ENCODE peak calls at places on chromosomes 16 and 17, in seven cellular contexts. U is HepG2, S is IMR-90, B is H1, X is SK-N-SH, M is K562, R is GM12878. Q is an unnamed sample.

GRCh38 chr17:67475161-67475887 is 98.2 kb downstream of the PITPNC1 start:
- DNase-seq in U (peak), S (peak), B (peak), X (peak), M (no peak), R (peak), Q (peak)

GRCh38 chr16:16004314-16004749 is 54.9 kb downstream of the ABCC1 start:
- DNase-seq in U (no peak), S (peak), B (no peak), X (no peak), M (no peak), R (no peak), Q (no peak)

GRCh38 chr17:17921192-17922082 is 50.8 kb downstream of the TOM1L2 start:
- DNase-seq in U (peak), S (peak), B (peak), X (no peak), M (peak), R (no peak), Q (peak)

GRCh38 chr17:222172-222571 is 40.7 kb upstream of the DOC2B start:
- DNase-seq in U (no peak), S (no peak), B (no peak), X (no peak), M (no peak), R (no peak), Q (no peak)

GRCh38 chr17:33039874-33040273 is 48.2 kb downstream of the SPACA3 start:
- DNase-seq in U (no peak), S (peak), B (no peak), X (no peak), M (no peak), R (no peak), Q (no peak)

GRCh38 chr16:50671644-50672260 is 9.4 kb downstream of the SNX20 start:
- DNase-seq in U (peak), S (peak), B (no peak), X (peak), M (peak), R (no peak), Q (no peak)

GRCh38 chr17:32876414-32877163 is at the start of gene MYO1D:
- DNase-seq in U (peak), S (no peak), B (no peak), X (peak), M (peak), R (no peak), Q (peak)

GRCh38 chr17:75806822-75807500 is 22.4 kb downstream of the UNK start:
- DNase-seq in U (no peak), S (no peak), B (no peak), X (no peak), M (no peak), R (no peak), Q (no peak)

GRCh38 chr16:72487283-72487682 is 315.3 kb upstream of the PMFBP1 start:
- DNase-seq in U (no peak), S (no peak), B (no peak), X (no peak), M (no peak), R (no peak), Q (no peak)

GRCh38 chr16:85058909-85059308 is 31.3 kb downstream of the KIAA0513 start:
- DNase-seq in U (no peak), S (no peak), B (no peak), X (no peak), M (no peak), R (no peak), Q (no peak)

GRCh38 chr16:11418506-11418905 is 73.2 kb downstream of the RMI2 start:
- DNase-seq in U (no peak), S (no peak), B (no peak), X (no peak), M (no peak), R (no peak), Q (no peak)

GRCh38 chr17:31544186-31544585 is 152.7 kb downstream of the RAB11FIP4 start:
- DNase-seq in U (no peak), S (no peak), B (no peak), X (no peak), M (no peak), R (no peak), Q (no peak)

GRCh38 chr17:78684026-78684425 is 98.0 kb downstream of the CYTH1 start:
- DNase-seq in U (no peak), S (no peak), B (no peak), X (no peak), M (no peak), R (no peak), Q (no peak)

GRCh38 chr17:79947351-79948031 is 88.2 kb downstream of the TBC1D16 start:
- DNase-seq in U (no peak), S (peak), B (no peak), X (no peak), M (no peak), R (no peak), Q (no peak)

GRCh38 chr17:35011671-35012216 is 31.4 kb downstream of the LIG3 start:
- DNase-seq in U (no peak), S (peak), B (no peak), X (no peak), M (no peak), R (no peak), Q (no peak)

GRCh38 chr17:76407509-76407908 is 23.1 kb downstream of the SPHK1 start:
- DNase-seq in U (no peak), S (no peak), B (no peak), X (no peak), M (no peak), R (no peak), Q (no peak)

GRCh38 chr17:81512984-81513668 is 527 bp upstream of the ACTG1 start:
- DNase-seq in U (peak), S (peak), B (no peak), X (no peak), M (no peak), R (no peak), Q (peak)

GRCh38 chr16:57529324-57530103 is 6.9 kb downstream of the CCDC102A start:
- DNase-seq in U (no peak), S (no peak), B (no peak), X (peak), M (no peak), R (no peak), Q (no peak)

GRCh38 chr16:4882633-4883285 is 35.5 kb downstream of the UBN1 start:
- DNase-seq in U (no peak), S (peak), B (no peak), X (peak), M (no peak), R (no peak), Q (no peak)

GRCh38 chr17:9233761-9234160 is 212.5 kb downstream of the NTN1 start:
- DNase-seq in U (no peak), S (no peak), B (no peak), X (no peak), M (no peak), R (no peak), Q (no peak)

GRCh38 chr17:80585880-80586279 is 41.2 kb downstream of the RPTOR start:
- DNase-seq in U (no peak), S (no peak), B (no peak), X (peak), M (no peak), R (no peak), Q (no peak)

GRCh38 chr17:57954421-57955182 is 610 bp downstream of the CUEDC1 start:
- DNase-seq in U (no peak), S (peak), B (no peak), X (peak), M (peak), R (no peak), Q (peak)

GRCh38 chr17:60594747-60595146 is 5.2 kb upstream of the PPM1D start:
- DNase-seq in U (no peak), S (no peak), B (no peak), X (no peak), M (no peak), R (no peak), Q (no peak)

GRCh38 chr17:74554909-74555308 is 9.0 kb upstream of the CD300C start:
- DNase-seq in U (no peak), S (no peak), B (no peak), X (no peak), M (no peak), R (no peak), Q (no peak)

GRCh38 chr16:56603589-56603988 is 4.8 kb upstream of the MT2A start:
- DNase-seq in U (peak), S (peak), B (no peak), X (peak), M (no peak), R (no peak), Q (peak)

GRCh38 chr16:88382491-88383400 is at the start of gene ZNF469:
- DNase-seq in U (no peak), S (peak), B (no peak), X (peak), M (no peak), R (no peak), Q (peak)

GRCh38 chr16:71845639-71846431 is at the start of gene ATXN1L:
- DNase-seq in U (peak), S (peak), B (peak), X (peak), M (peak), R (peak), Q (peak)

GRCh38 chr17:74527756-74528155 is 3.5 kb downstream of the CD300LB start:
- DNase-seq in U (no peak), S (no peak), B (no peak), X (no peak), M (no peak), R (no peak), Q (no peak)

GRCh38 chr17:56723471-56723870 is 110.2 kb downstream of the C17orf67 start:
- DNase-seq in U (no peak), S (no peak), B (no peak), X (no peak), M (no peak), R (no peak), Q (no peak)

GRCh38 chr16:3215601-3216262 is 19.2 kb downstream of the ZNF200 start:
- DNase-seq in U (no peak), S (no peak), B (no peak), X (no peak), M (no peak), R (no peak), Q (no peak)

GRCh38 chr17:35568561-35568960 is 7.9 kb upstream of the SLFN14 start:
- DNase-seq in U (peak), S (peak), B (no peak), X (peak), M (peak), R (no peak), Q (peak)

GRCh38 chr16:30663820-30664528 is 5.7 kb downstream of the FBRS start:
- DNase-seq in U (no peak), S (no peak), B (no peak), X (no peak), M (no peak), R (no peak), Q (no peak)

GRCh38 chr17:75034236-75034908 is 12.4 kb downstream of the ATP5PD start:
- DNase-seq in U (peak), S (peak), B (peak), X (peak), M (peak), R (peak), Q (peak)

GRCh38 chr16:787978-788398 is at the start of gene RPUSD1:
- DNase-seq in U (no peak), S (no peak), B (no peak), X (no peak), M (no peak), R (no peak), Q (no peak)

GRCh38 chr16:77675464-77676324 is 46.6 kb upstream of the NUDT7 start:
- DNase-seq in U (peak), S (peak), B (peak), X (peak), M (peak), R (peak), Q (peak)

GRCh38 chr16:77677129-77677528 is 45.2 kb upstream of the NUDT7 start:
- DNase-seq in U (no peak), S (no peak), B (no peak), X (no peak), M (no peak), R (no peak), Q (no peak)

GRCh38 chr16:77679336-77679735 is 43.0 kb upstream of the NUDT7 start:
- DNase-seq in U (no peak), S (no peak), B (no peak), X (no peak), M (no peak), R (no peak), Q (no peak)

GRCh38 chr16:77679901-77680300 is 42.4 kb upstream of the NUDT7 start:
- DNase-seq in U (no peak), S (no peak), B (no peak), X (no peak), M (no peak), R (no peak), Q (no peak)

GRCh38 chr16:77674888-77675287 is 47.4 kb upstream of the NUDT7 start:
- DNase-seq in U (no peak), S (peak), B (no peak), X (no peak), M (no peak), R (no peak), Q (no peak)
- TF ChIP-seq RFX5 in U (no peak), S (no peak), B (no peak), X (no peak), M (no peak), R (no peak), Q (no peak)

GRCh38 chr17:30336369-30337171 is 2.7 kb upstream of the TMIGD1 start:
- DNase-seq in U (peak), S (peak), B (peak), X (peak), M (peak), R (no peak), Q (peak)
- TF ChIP-seq USF2 in U (peak), S (no peak), B (no peak), X (no peak), M (no peak), R (no peak), Q (no peak)

GRCh38 chr17:14805348-14805747 is 459.8 kb downstream of the PMP22 start:
- DNase-seq in U (peak), S (no peak), B (no peak), X (no peak), M (no peak), R (no peak), Q (no peak)
- TF ChIP-seq RFX5 in U (no peak), S (no peak), B (no peak), X (no peak), M (no peak), R (no peak), Q (no peak)

GRCh38 chr17:44152875-44153274 is 11.1 kb downstream of the HROB start:
- DNase-seq in U (no peak), S (no peak), B (no peak), X (no peak), M (no peak), R (no peak), Q (no peak)
- TF ChIP-seq USF2 in U (no peak), S (no peak), B (no peak), X (no peak), M (no peak), R (no peak), Q (no peak)

DNA sequence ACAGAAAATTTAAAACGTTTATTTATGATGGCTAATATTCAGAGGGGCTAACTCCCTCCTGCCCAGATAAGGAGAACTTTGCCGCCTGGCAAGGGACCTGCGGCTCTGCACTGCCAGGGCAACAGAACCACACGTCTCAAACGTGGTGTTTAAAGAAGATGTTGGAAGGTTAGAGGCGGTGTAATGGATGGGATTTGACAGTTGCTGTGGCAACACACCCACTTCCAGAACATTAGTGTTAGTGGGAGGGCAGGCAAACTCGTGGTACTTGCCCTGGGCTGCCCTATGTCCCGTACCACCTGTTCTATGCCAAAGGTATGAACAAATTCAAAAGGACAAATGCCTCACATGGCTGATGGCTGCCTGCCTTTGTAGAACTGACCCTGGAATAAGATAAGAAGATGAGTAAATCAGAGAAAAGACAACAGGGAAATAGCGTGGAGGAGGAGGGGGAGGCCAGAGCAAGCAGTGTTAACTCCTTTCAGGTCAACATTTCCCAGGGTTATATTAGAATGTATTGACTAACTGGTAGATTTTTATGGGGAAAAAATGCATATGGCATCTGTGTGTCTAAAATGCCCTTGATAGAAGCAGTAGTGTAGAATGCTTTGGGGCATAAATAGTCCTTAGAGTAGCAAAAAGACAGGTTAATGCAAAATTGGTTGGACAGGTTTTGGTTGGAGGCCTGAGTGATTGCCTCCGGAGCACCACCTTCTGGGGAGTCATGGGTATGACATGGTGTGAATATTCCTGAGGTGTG is 30.8 kb downstream of the HLF start:
- DNase-seq in U (peak), S (peak), B (peak), X (peak), M (peak), R (no peak), Q (peak)
- TF ChIP-seq RFX5 in U (no peak), S (no peak), B (no peak), X (no peak), M (no peak), R (no peak), Q (no peak)

DNA sequence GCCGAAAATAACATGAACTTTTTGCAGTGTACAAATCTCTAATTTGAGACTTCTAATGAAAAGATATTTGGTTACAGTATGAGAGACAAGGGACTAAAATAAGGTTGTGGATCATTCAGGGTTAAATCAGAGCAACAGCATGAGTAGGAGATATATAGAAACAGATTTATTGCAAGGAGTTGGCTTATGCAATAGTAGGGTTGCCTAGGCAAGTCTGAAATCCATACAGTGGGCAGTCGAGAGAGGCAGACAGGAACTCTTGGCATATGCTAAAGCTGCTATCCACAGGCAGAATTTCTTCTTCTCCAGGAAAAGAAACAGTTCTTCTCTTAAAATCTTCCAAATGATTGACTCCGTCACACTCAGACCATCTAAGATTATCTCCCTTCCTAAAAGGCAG is 500.8 kb downstream of the MAF start:
- DNase-seq in U (no peak), S (no peak), B (no peak), X (no peak), M (no peak), R (no peak), Q (no peak)
- TF ChIP-seq USF2 in U (no peak), S (no peak), B (no peak), X (no peak), M (no peak), R (no peak), Q (no peak)

GRCh38 chr17:6639651-6640535 is 618 bp downstream of the KIAA0753 start:
- DNase-seq in U (no peak), S (peak), B (no peak), X (no peak), M (peak), R (no peak), Q (peak)
- TF ChIP-seq RFX5 in U (no peak), S (no peak), B (no peak), X (no peak), M (no peak), R (no peak), Q (no peak)

DNA sequence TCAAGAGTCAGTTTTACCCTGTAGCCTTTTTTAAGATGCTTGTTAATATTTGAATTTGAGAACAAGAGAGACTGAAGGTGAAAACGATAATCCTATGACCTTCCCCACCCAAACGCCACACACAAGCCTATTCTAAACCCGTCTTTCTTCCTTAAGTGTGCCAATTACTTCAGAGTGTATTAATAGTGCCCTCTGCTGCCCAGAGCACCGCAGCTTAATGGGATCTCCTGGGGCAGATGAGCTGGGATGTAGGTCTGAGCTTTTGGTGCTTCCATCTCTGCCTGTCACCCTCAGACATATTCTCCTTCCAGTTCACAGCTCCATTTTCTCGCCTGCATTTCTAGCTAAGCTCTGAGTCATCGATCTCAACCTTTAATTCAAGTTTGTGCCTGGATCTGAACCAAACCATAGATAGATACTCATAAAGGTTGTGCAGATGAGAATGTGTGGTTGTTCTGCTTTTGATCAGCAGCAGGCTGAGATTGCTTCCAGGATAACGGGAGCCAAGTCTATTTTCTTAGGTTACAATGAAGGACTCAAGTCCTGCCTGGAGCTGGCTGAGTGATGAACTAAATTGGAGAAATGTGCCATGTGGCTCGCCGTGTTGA is 46.4 kb upstream of the CDH13 start:
- DNase-seq in U (peak), S (no peak), B (no peak), X (peak), M (no peak), R (no peak), Q (peak)
- TF ChIP-seq USF2 in U (no peak), S (no peak), B (no peak), X (no peak), M (no peak), R (no peak), Q (no peak)

GRCh38 chr17:63854709-63855108 is 12.2 kb upstream of the SMARCD2 start:
- DNase-seq in U (peak), S (no peak), B (no peak), X (no peak), M (no peak), R (no peak), Q (no peak)

GRCh38 chr17:63848834-63849689 is 6.6 kb upstream of the SMARCD2 start:
- DNase-seq in U (peak), S (peak), B (peak), X (peak), M (peak), R (peak), Q (peak)

GRCh38 chr17:63847525-63848249 is 5.2 kb upstream of the SMARCD2 start:
- DNase-seq in U (no peak), S (no peak), B (no peak), X (no peak), M (no peak), R (no peak), Q (no peak)

GRCh38 chr17:63853260-63853659 is 10.8 kb upstream of the SMARCD2 start:
- DNase-seq in U (no peak), S (no peak), B (no peak), X (no peak), M (no peak), R (no peak), Q (no peak)

DNA sequence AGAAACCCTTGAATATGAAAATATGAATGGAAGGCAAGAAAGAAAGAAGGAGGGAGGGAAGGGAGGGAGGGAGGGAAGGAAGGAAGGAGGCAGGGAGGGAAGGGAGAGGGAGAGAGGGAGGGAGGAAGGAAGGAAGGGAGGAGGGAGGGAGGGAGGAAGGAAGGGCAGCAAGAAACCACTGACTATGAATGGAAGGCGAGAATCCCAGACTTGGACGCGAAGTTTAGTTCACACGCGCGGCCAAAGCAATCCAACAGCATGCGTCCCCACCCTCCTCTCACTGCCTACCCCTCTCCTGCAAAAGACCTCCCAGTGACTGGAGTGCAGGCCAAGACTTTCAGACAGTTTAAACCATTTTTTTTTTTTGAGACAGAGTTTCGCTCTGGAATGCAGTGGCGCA is 7.9 kb upstream of the SMARCD2 start:
- DNase-seq in U (no peak), S (no peak), B (no peak), X (no peak), M (no peak), R (no peak), Q (no peak)
- TF ChIP-seq RFX5 in U (no peak), S (no peak), B (no peak), X (no peak), M (no peak), R (no peak), Q (no peak)